ENCODE peak calls at places on chromosomes 2 and 18, in ten cellular contexts. One of them, this sample, is unnamed.

GRCh38 chr2:85797959-85798358 is 44.2 kb downstream of the ATOH8 start:
- DNase-seq in cardiac muscle cell: peak
- DNase-seq in A549: peak
- DNase-seq in CD8-positive, alpha-beta T cell: no peak
- DNase-seq in neuronal stem cell: no peak
- DNase-seq in PC-9: no peak
- DNase-seq in lung: no peak
- DNase-seq in colonic mucosa: no peak
- DNase-seq in iPS DF 6.9: no peak
- DNase-seq in tibial nerve: no peak
- DNase-seq in this sample: no peak

GRCh38 chr2:216776076-216776726 is 80.9 kb upstream of the IGFBP5 start:
- DNase-seq in cardiac muscle cell: no peak
- DNase-seq in A549: no peak
- DNase-seq in CD8-positive, alpha-beta T cell: no peak
- DNase-seq in neuronal stem cell: no peak
- DNase-seq in PC-9: no peak
- DNase-seq in lung: no peak
- DNase-seq in colonic mucosa: no peak
- DNase-seq in iPS DF 6.9: no peak
- DNase-seq in tibial nerve: no peak
- DNase-seq in this sample: no peak

GRCh38 chr2:71691747-71692455 is 238.5 kb downstream of the DYSF start:
- DNase-seq in cardiac muscle cell: no peak
- DNase-seq in A549: no peak
- DNase-seq in CD8-positive, alpha-beta T cell: no peak
- DNase-seq in neuronal stem cell: no peak
- DNase-seq in PC-9: no peak
- DNase-seq in lung: no peak
- DNase-seq in colonic mucosa: no peak
- DNase-seq in iPS DF 6.9: no peak
- DNase-seq in tibial nerve: no peak
- DNase-seq in this sample: no peak

GRCh38 chr18:65788373-65788772 is 37.6 kb downstream of the CDH7 start:
- DNase-seq in cardiac muscle cell: no peak
- DNase-seq in A549: no peak
- DNase-seq in CD8-positive, alpha-beta T cell: no peak
- DNase-seq in neuronal stem cell: no peak
- DNase-seq in PC-9: no peak
- DNase-seq in lung: no peak
- DNase-seq in colonic mucosa: peak
- DNase-seq in iPS DF 6.9: no peak
- DNase-seq in tibial nerve: no peak
- DNase-seq in this sample: no peak

GRCh38 chr18:22427797-22428549 is 10.3 kb upstream of the CTAGE1 start:
- DNase-seq in cardiac muscle cell: no peak
- DNase-seq in A549: no peak
- DNase-seq in CD8-positive, alpha-beta T cell: no peak
- DNase-seq in neuronal stem cell: no peak
- DNase-seq in PC-9: no peak
- DNase-seq in lung: no peak
- DNase-seq in colonic mucosa: no peak
- DNase-seq in iPS DF 6.9: no peak
- DNase-seq in tibial nerve: no peak
- DNase-seq in this sample: no peak

GRCh38 chr2:208012449-208012848 is 12.9 kb downstream of the PLEKHM3 start:
- DNase-seq in cardiac muscle cell: no peak
- DNase-seq in A549: no peak
- DNase-seq in CD8-positive, alpha-beta T cell: no peak
- DNase-seq in neuronal stem cell: no peak
- DNase-seq in PC-9: peak
- DNase-seq in lung: no peak
- DNase-seq in colonic mucosa: no peak
- DNase-seq in iPS DF 6.9: no peak
- DNase-seq in tibial nerve: no peak
- DNase-seq in this sample: no peak

GRCh38 chr2:75290600-75291140 is 91.3 kb upstream of the TACR1 start:
- DNase-seq in cardiac muscle cell: peak
- DNase-seq in A549: no peak
- DNase-seq in CD8-positive, alpha-beta T cell: no peak
- DNase-seq in neuronal stem cell: no peak
- DNase-seq in PC-9: no peak
- DNase-seq in lung: no peak
- DNase-seq in colonic mucosa: no peak
- DNase-seq in iPS DF 6.9: no peak
- DNase-seq in tibial nerve: no peak
- DNase-seq in this sample: no peak

GRCh38 chr2:28320009-28320365 is 72.7 kb upstream of the FOSL2 start:
- DNase-seq in cardiac muscle cell: no peak
- DNase-seq in A549: no peak
- DNase-seq in CD8-positive, alpha-beta T cell: no peak
- DNase-seq in neuronal stem cell: no peak
- DNase-seq in PC-9: no peak
- DNase-seq in lung: no peak
- DNase-seq in colonic mucosa: no peak
- DNase-seq in iPS DF 6.9: no peak
- DNase-seq in tibial nerve: no peak
- DNase-seq in this sample: no peak

GRCh38 chr18:49997468-49998045 is 184.2 kb upstream of the ACAA2 start:
- DNase-seq in cardiac muscle cell: peak
- DNase-seq in A549: no peak
- DNase-seq in CD8-positive, alpha-beta T cell: no peak
- DNase-seq in neuronal stem cell: no peak
- DNase-seq in PC-9: no peak
- DNase-seq in lung: no peak
- DNase-seq in colonic mucosa: no peak
- DNase-seq in iPS DF 6.9: no peak
- DNase-seq in tibial nerve: no peak
- DNase-seq in this sample: no peak

GRCh38 chr18:22710628-22711380 is 222.3 kb upstream of the RBBP8 start:
- DNase-seq in cardiac muscle cell: peak
- DNase-seq in A549: peak
- DNase-seq in CD8-positive, alpha-beta T cell: no peak
- DNase-seq in neuronal stem cell: no peak
- DNase-seq in PC-9: no peak
- DNase-seq in lung: peak
- DNase-seq in colonic mucosa: peak
- DNase-seq in iPS DF 6.9: no peak
- DNase-seq in tibial nerve: no peak
- DNase-seq in this sample: peak

GRCh38 chr18:59564516-59564915 is 132.7 kb downstream of the CCBE1 start:
- DNase-seq in cardiac muscle cell: no peak
- DNase-seq in A549: no peak
- DNase-seq in CD8-positive, alpha-beta T cell: no peak
- DNase-seq in neuronal stem cell: no peak
- DNase-seq in PC-9: no peak
- DNase-seq in lung: no peak
- DNase-seq in colonic mucosa: no peak
- DNase-seq in iPS DF 6.9: no peak
- DNase-seq in tibial nerve: no peak
- DNase-seq in this sample: no peak

GRCh38 chr2:235946590-235946989 is 221.6 kb downstream of the GBX2 start:
- DNase-seq in cardiac muscle cell: no peak
- DNase-seq in A549: no peak
- DNase-seq in CD8-positive, alpha-beta T cell: no peak
- DNase-seq in neuronal stem cell: no peak
- DNase-seq in PC-9: no peak
- DNase-seq in lung: no peak
- DNase-seq in colonic mucosa: no peak
- DNase-seq in iPS DF 6.9: no peak
- DNase-seq in tibial nerve: no peak
- DNase-seq in this sample: no peak

GRCh38 chr2:239006886-239007285 is 159.0 kb downstream of the TWIST2 start:
- DNase-seq in cardiac muscle cell: no peak
- DNase-seq in A549: no peak
- DNase-seq in CD8-positive, alpha-beta T cell: no peak
- DNase-seq in neuronal stem cell: no peak
- DNase-seq in PC-9: peak
- DNase-seq in lung: no peak
- DNase-seq in colonic mucosa: no peak
- DNase-seq in iPS DF 6.9: no peak
- DNase-seq in tibial nerve: peak
- DNase-seq in this sample: peak

GRCh38 chr2:118148809-118149208 is 60.5 kb downstream of the INSIG2 start:
- DNase-seq in cardiac muscle cell: no peak
- DNase-seq in A549: no peak
- DNase-seq in CD8-positive, alpha-beta T cell: no peak
- DNase-seq in neuronal stem cell: no peak
- DNase-seq in PC-9: no peak
- DNase-seq in lung: no peak
- DNase-seq in colonic mucosa: no peak
- DNase-seq in iPS DF 6.9: no peak
- DNase-seq in tibial nerve: no peak
- DNase-seq in this sample: no peak

GRCh38 chr2:10267551-10268465 is 34.9 kb upstream of the HPCAL1 start:
- DNase-seq in cardiac muscle cell: no peak
- DNase-seq in A549: no peak
- DNase-seq in CD8-positive, alpha-beta T cell: no peak
- DNase-seq in neuronal stem cell: no peak
- DNase-seq in PC-9: no peak
- DNase-seq in lung: no peak
- DNase-seq in colonic mucosa: peak
- DNase-seq in iPS DF 6.9: no peak
- DNase-seq in tibial nerve: no peak
- DNase-seq in this sample: no peak

DNA sequence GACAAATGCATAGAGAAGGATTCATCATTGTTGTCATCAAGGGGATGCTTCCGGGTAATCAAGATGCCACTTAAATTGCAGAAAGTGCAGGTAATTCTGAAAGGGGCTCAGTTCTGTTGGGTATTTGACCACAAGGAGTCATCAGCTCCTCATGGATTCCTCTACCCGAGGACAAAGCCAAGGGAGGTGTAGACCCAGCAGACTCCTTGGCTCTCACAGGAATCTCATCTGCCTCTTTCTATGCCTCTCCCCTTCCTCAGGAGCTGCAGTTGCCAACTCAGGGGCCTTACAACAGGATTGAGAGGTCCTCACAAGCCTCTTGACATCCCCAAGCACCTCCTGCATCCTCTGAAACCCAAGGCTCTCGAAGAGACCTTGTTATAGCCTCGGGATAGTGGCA is 44.0 kb downstream of the ITGB6 start:
- DNase-seq in cardiac muscle cell: no peak
- DNase-seq in A549: peak
- DNase-seq in CD8-positive, alpha-beta T cell: no peak
- DNase-seq in neuronal stem cell: no peak
- DNase-seq in PC-9: no peak
- DNase-seq in lung: peak
- DNase-seq in colonic mucosa: no peak
- DNase-seq in iPS DF 6.9: no peak
- DNase-seq in tibial nerve: no peak
- DNase-seq in this sample: no peak
- H3K27ac ChIP-seq in cardiac muscle cell: no peak
- H3K27ac ChIP-seq in A549: peak
- H3K27ac ChIP-seq in CD8-positive, alpha-beta T cell: no peak
- H3K27ac ChIP-seq in neuronal stem cell: no peak
- H3K27ac ChIP-seq in PC-9: no peak
- H3K27ac ChIP-seq in lung: no peak
- H3K27ac ChIP-seq in colonic mucosa: no peak
- H3K27ac ChIP-seq in iPS DF 6.9: no peak
- H3K27ac ChIP-seq in tibial nerve: no peak
- H3K27ac ChIP-seq in this sample: peak

GRCh38 chr2:182426915-182427233 is at the start of gene PDE1A:
- DNase-seq in cardiac muscle cell: no peak
- DNase-seq in A549: no peak
- DNase-seq in CD8-positive, alpha-beta T cell: no peak
- DNase-seq in neuronal stem cell: no peak
- DNase-seq in PC-9: no peak
- DNase-seq in lung: no peak
- DNase-seq in colonic mucosa: no peak
- DNase-seq in iPS DF 6.9: no peak
- DNase-seq in tibial nerve: no peak
- DNase-seq in this sample: no peak

GRCh38 chr2:182432051-182432450 is 5.2 kb upstream of the PDE1A start:
- DNase-seq in cardiac muscle cell: no peak
- DNase-seq in A549: no peak
- DNase-seq in CD8-positive, alpha-beta T cell: no peak
- DNase-seq in neuronal stem cell: no peak
- DNase-seq in PC-9: no peak
- DNase-seq in lung: no peak
- DNase-seq in colonic mucosa: no peak
- DNase-seq in iPS DF 6.9: no peak
- DNase-seq in tibial nerve: no peak
- DNase-seq in this sample: no peak

GRCh38 chr2:182422864-182423263 is 4.0 kb downstream of the PDE1A start:
- DNase-seq in cardiac muscle cell: no peak
- DNase-seq in A549: no peak
- DNase-seq in CD8-positive, alpha-beta T cell: no peak
- DNase-seq in neuronal stem cell: no peak
- DNase-seq in PC-9: no peak
- DNase-seq in lung: no peak
- DNase-seq in colonic mucosa: no peak
- DNase-seq in iPS DF 6.9: no peak
- DNase-seq in tibial nerve: no peak
- DNase-seq in this sample: no peak

GRCh38 chr2:182426082-182426914 is 538 bp downstream of the PDE1A start:
- DNase-seq in cardiac muscle cell: peak
- DNase-seq in A549: no peak
- DNase-seq in CD8-positive, alpha-beta T cell: no peak
- DNase-seq in neuronal stem cell: no peak
- DNase-seq in PC-9: no peak
- DNase-seq in lung: no peak
- DNase-seq in colonic mucosa: no peak
- DNase-seq in iPS DF 6.9: no peak
- DNase-seq in tibial nerve: no peak
- DNase-seq in this sample: no peak
- H3K27ac ChIP-seq in cardiac muscle cell: no peak
- H3K27ac ChIP-seq in A549: peak
- H3K27ac ChIP-seq in CD8-positive, alpha-beta T cell: no peak
- H3K27ac ChIP-seq in neuronal stem cell: no peak
- H3K27ac ChIP-seq in PC-9: no peak
- H3K27ac ChIP-seq in lung: peak
- H3K27ac ChIP-seq in colonic mucosa: peak
- H3K27ac ChIP-seq in iPS DF 6.9: no peak
- H3K27ac ChIP-seq in tibial nerve: peak
- H3K27ac ChIP-seq in this sample: no peak

GRCh38 chr2:39386064-39386463 is 51.0 kb downstream of the MAP4K3 start:
- DNase-seq in cardiac muscle cell: no peak
- DNase-seq in A549: no peak
- DNase-seq in CD8-positive, alpha-beta T cell: no peak
- DNase-seq in neuronal stem cell: no peak
- DNase-seq in PC-9: no peak
- DNase-seq in lung: no peak
- DNase-seq in colonic mucosa: no peak
- DNase-seq in iPS DF 6.9: no peak
- DNase-seq in tibial nerve: no peak
- DNase-seq in this sample: no peak
- H3K27ac ChIP-seq in cardiac muscle cell: no peak
- H3K27ac ChIP-seq in A549: no peak
- H3K27ac ChIP-seq in CD8-positive, alpha-beta T cell: no peak
- H3K27ac ChIP-seq in neuronal stem cell: no peak
- H3K27ac ChIP-seq in PC-9: no peak
- H3K27ac ChIP-seq in lung: no peak
- H3K27ac ChIP-seq in colonic mucosa: no peak
- H3K27ac ChIP-seq in iPS DF 6.9: no peak
- H3K27ac ChIP-seq in tibial nerve: no peak
- H3K27ac ChIP-seq in this sample: no peak

DNA sequence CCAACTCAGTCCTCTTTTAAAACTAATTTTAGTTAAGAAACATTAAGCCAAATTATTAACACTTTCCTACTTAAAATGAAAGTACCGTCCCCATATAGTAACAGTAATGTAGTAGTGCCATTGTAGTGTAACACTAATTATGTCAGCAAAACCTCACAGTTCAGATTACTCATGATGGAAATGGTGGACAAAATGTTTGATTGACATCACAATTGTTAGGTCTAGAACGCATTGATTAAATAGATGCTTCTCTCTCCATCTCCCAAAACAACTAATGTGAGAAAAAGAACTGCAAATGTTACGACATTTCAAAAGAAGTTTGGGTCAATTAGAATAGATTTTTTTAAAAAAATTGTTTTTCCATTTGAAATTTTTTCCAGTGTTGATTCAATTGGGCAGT is 1.2 kb upstream of the ATF2 start:
- DNase-seq in cardiac muscle cell: no peak
- DNase-seq in A549: no peak
- DNase-seq in CD8-positive, alpha-beta T cell: no peak
- DNase-seq in neuronal stem cell: no peak
- DNase-seq in PC-9: no peak
- DNase-seq in lung: no peak
- DNase-seq in colonic mucosa: no peak
- DNase-seq in iPS DF 6.9: no peak
- DNase-seq in tibial nerve: no peak
- DNase-seq in this sample: no peak
- H3K27ac ChIP-seq in cardiac muscle cell: no peak
- H3K27ac ChIP-seq in A549: no peak
- H3K27ac ChIP-seq in CD8-positive, alpha-beta T cell: no peak
- H3K27ac ChIP-seq in neuronal stem cell: no peak
- H3K27ac ChIP-seq in PC-9: peak
- H3K27ac ChIP-seq in lung: no peak
- H3K27ac ChIP-seq in colonic mucosa: no peak
- H3K27ac ChIP-seq in iPS DF 6.9: no peak
- H3K27ac ChIP-seq in tibial nerve: peak
- H3K27ac ChIP-seq in this sample: peak